ENCODE peak calls at places on chromosomes 1 and 21, in five cellular contexts. One of them, this sample, is unnamed.

GRCh38 chr1:70143052-70143659 is 62.2 kb downstream of the LRRC40 start:
- DNase-seq in HFF-Myc: peak
- DNase-seq in GM19239: no peak
- DNase-seq in effector memory CD4-positive, alpha-beta T cell: no peak
- DNase-seq in fibroblast of the aortic adventitia: peak
- DNase-seq in this sample: no peak

GRCh38 chr1:110628356-110629105 is 22.4 kb upstream of the KCNA2 start:
- DNase-seq in GM19239: no peak
- DNase-seq in HFF-Myc: no peak
- DNase-seq in fibroblast of the aortic adventitia: no peak
- DNase-seq in effector memory CD4-positive, alpha-beta T cell: no peak
- DNase-seq in this sample: no peak

GRCh38 chr1:14929547-14930223 is 223.9 kb upstream of the TMEM51 start:
- DNase-seq in effector memory CD4-positive, alpha-beta T cell: no peak
- DNase-seq in fibroblast of the aortic adventitia: peak
- DNase-seq in HFF-Myc: peak
- DNase-seq in GM19239: no peak
- DNase-seq in this sample: no peak

GRCh38 chr1:223670458-223671159 is 5.1 kb upstream of the CAPN8 start:
- DNase-seq in HFF-Myc: no peak
- DNase-seq in fibroblast of the aortic adventitia: peak
- DNase-seq in GM19239: no peak
- DNase-seq in effector memory CD4-positive, alpha-beta T cell: no peak
- DNase-seq in this sample: peak

GRCh38 chr1:159930634-159931033 is 5.3 kb upstream of the TAGLN2 start:
- DNase-seq in HFF-Myc: no peak
- DNase-seq in fibroblast of the aortic adventitia: no peak
- DNase-seq in GM19239: no peak
- DNase-seq in effector memory CD4-positive, alpha-beta T cell: no peak
- DNase-seq in this sample: no peak

GRCh38 chr1:54922040-54922761 is 35.2 kb upstream of the DHCR24 start:
- DNase-seq in HFF-Myc: no peak
- DNase-seq in fibroblast of the aortic adventitia: no peak
- DNase-seq in GM19239: no peak
- DNase-seq in effector memory CD4-positive, alpha-beta T cell: no peak
- DNase-seq in this sample: no peak

GRCh38 chr1:30757196-30757949 is at the start of gene LAPTM5:
- DNase-seq in HFF-Myc: peak
- DNase-seq in fibroblast of the aortic adventitia: peak
- DNase-seq in effector memory CD4-positive, alpha-beta T cell: peak
- DNase-seq in GM19239: no peak
- DNase-seq in this sample: no peak

GRCh38 chr1:171329251-171329650 is 15.3 kb downstream of the FMO4 start:
- DNase-seq in fibroblast of the aortic adventitia: no peak
- DNase-seq in GM19239: no peak
- DNase-seq in HFF-Myc: no peak
- DNase-seq in effector memory CD4-positive, alpha-beta T cell: no peak
- DNase-seq in this sample: no peak

GRCh38 chr1:197210426-197210825 is 57.6 kb upstream of the CRB1 start:
- DNase-seq in effector memory CD4-positive, alpha-beta T cell: no peak
- DNase-seq in fibroblast of the aortic adventitia: no peak
- DNase-seq in GM19239: no peak
- DNase-seq in HFF-Myc: no peak
- DNase-seq in this sample: no peak

GRCh38 chr1:214525535-214526019 is 25.8 kb downstream of the PTPN14 start:
- DNase-seq in fibroblast of the aortic adventitia: no peak
- DNase-seq in HFF-Myc: no peak
- DNase-seq in effector memory CD4-positive, alpha-beta T cell: no peak
- DNase-seq in GM19239: no peak
- DNase-seq in this sample: no peak

GRCh38 chr1:16075337-16076002 is 2.0 kb upstream of the FAM131C start:
- DNase-seq in fibroblast of the aortic adventitia: peak
- DNase-seq in HFF-Myc: no peak
- DNase-seq in effector memory CD4-positive, alpha-beta T cell: no peak
- DNase-seq in GM19239: no peak
- DNase-seq in this sample: no peak

GRCh38 chr1:17725084-17725718 is 29.9 kb upstream of the ACTL8 start:
- DNase-seq in fibroblast of the aortic adventitia: no peak
- DNase-seq in HFF-Myc: no peak
- DNase-seq in GM19239: no peak
- DNase-seq in effector memory CD4-positive, alpha-beta T cell: no peak
- DNase-seq in this sample: no peak

GRCh38 chr1:208868554-208868953 is 624.4 kb upstream of the PLXNA2 start:
- DNase-seq in effector memory CD4-positive, alpha-beta T cell: no peak
- DNase-seq in HFF-Myc: no peak
- DNase-seq in fibroblast of the aortic adventitia: peak
- DNase-seq in GM19239: no peak
- DNase-seq in this sample: no peak

GRCh38 chr1:39900662-39901485 is 843 bp downstream of the MYCL start:
- DNase-seq in GM19239: no peak
- DNase-seq in effector memory CD4-positive, alpha-beta T cell: no peak
- DNase-seq in fibroblast of the aortic adventitia: no peak
- DNase-seq in HFF-Myc: no peak
- DNase-seq in this sample: peak

GRCh38 chr1:231139125-231139649 is 22.7 kb upstream of the TRIM67 start:
- DNase-seq in HFF-Myc: peak
- DNase-seq in GM19239: no peak
- DNase-seq in effector memory CD4-positive, alpha-beta T cell: no peak
- DNase-seq in fibroblast of the aortic adventitia: peak
- DNase-seq in this sample: no peak

GRCh38 chr1:36352141-36352909 is 28.9 kb upstream of the EVA1B start:
- DNase-seq in HFF-Myc: no peak
- DNase-seq in effector memory CD4-positive, alpha-beta T cell: no peak
- DNase-seq in GM19239: no peak
- DNase-seq in fibroblast of the aortic adventitia: peak
- DNase-seq in this sample: no peak

GRCh38 chr1:117899801-117900200 is 29.6 kb downstream of the GDAP2 start:
- DNase-seq in HFF-Myc: no peak
- DNase-seq in GM19239: no peak
- DNase-seq in effector memory CD4-positive, alpha-beta T cell: no peak
- DNase-seq in fibroblast of the aortic adventitia: no peak
- DNase-seq in this sample: no peak

GRCh38 chr1:218943371-218943770 is 230.3 kb upstream of the LYPLAL1 start:
- DNase-seq in GM19239: no peak
- DNase-seq in HFF-Myc: no peak
- DNase-seq in effector memory CD4-positive, alpha-beta T cell: no peak
- DNase-seq in fibroblast of the aortic adventitia: no peak
- DNase-seq in this sample: no peak

GRCh38 chr1:93874025-93874651 is 4.9 kb downstream of the DNTTIP2 start:
- DNase-seq in HFF-Myc: peak
- DNase-seq in GM19239: no peak
- DNase-seq in fibroblast of the aortic adventitia: peak
- DNase-seq in effector memory CD4-positive, alpha-beta T cell: no peak
- DNase-seq in this sample: no peak

GRCh38 chr1:153058154-153058553 is 842 bp upstream of the SPRR2A start:
- DNase-seq in GM19239: no peak
- DNase-seq in fibroblast of the aortic adventitia: no peak
- DNase-seq in effector memory CD4-positive, alpha-beta T cell: no peak
- DNase-seq in HFF-Myc: no peak
- DNase-seq in this sample: no peak

GRCh38 chr1:8202182-8202905 is 115.6 kb upstream of the SLC45A1 start:
- DNase-seq in fibroblast of the aortic adventitia: peak
- DNase-seq in GM19239: no peak
- DNase-seq in effector memory CD4-positive, alpha-beta T cell: no peak
- DNase-seq in HFF-Myc: no peak
- DNase-seq in this sample: no peak

GRCh38 chr1:203117611-203118575 is 9.6 kb upstream of the ADORA1 start:
- DNase-seq in GM19239: peak
- DNase-seq in HFF-Myc: no peak
- DNase-seq in effector memory CD4-positive, alpha-beta T cell: no peak
- DNase-seq in fibroblast of the aortic adventitia: peak
- DNase-seq in this sample: peak

GRCh38 chr1:64543831-64544230 is 73.9 kb downstream of the CACHD1 start:
- DNase-seq in GM19239: no peak
- DNase-seq in HFF-Myc: no peak
- DNase-seq in fibroblast of the aortic adventitia: peak
- DNase-seq in effector memory CD4-positive, alpha-beta T cell: no peak
- DNase-seq in this sample: no peak

GRCh38 chr1:155218854-155219591 is 10.5 kb downstream of the MTX1 start:
- DNase-seq in fibroblast of the aortic adventitia: peak
- DNase-seq in HFF-Myc: no peak
- DNase-seq in effector memory CD4-positive, alpha-beta T cell: no peak
- DNase-seq in GM19239: peak
- DNase-seq in this sample: no peak

GRCh38 chr1:217977943-217978342 is 307.1 kb upstream of the RRP15 start:
- DNase-seq in GM19239: no peak
- DNase-seq in effector memory CD4-positive, alpha-beta T cell: no peak
- DNase-seq in fibroblast of the aortic adventitia: no peak
- DNase-seq in HFF-Myc: no peak
- DNase-seq in this sample: no peak

GRCh38 chr1:90510143-90510542 is 207.0 kb downstream of the BARHL2 start:
- DNase-seq in effector memory CD4-positive, alpha-beta T cell: no peak
- DNase-seq in fibroblast of the aortic adventitia: no peak
- DNase-seq in GM19239: no peak
- DNase-seq in HFF-Myc: no peak
- DNase-seq in this sample: no peak

GRCh38 chr1:21909286-21909759 is 27.8 kb downstream of the HSPG2 start:
- DNase-seq in HFF-Myc: no peak
- DNase-seq in fibroblast of the aortic adventitia: peak
- DNase-seq in effector memory CD4-positive, alpha-beta T cell: no peak
- DNase-seq in GM19239: no peak
- DNase-seq in this sample: no peak

GRCh38 chr1:63651110-63651776 is 58.0 kb downstream of the PGM1 start:
- DNase-seq in fibroblast of the aortic adventitia: peak
- DNase-seq in GM19239: no peak
- DNase-seq in HFF-Myc: no peak
- DNase-seq in effector memory CD4-positive, alpha-beta T cell: peak
- DNase-seq in this sample: no peak

GRCh38 chr21:42190492-42190875 is 28.5 kb upstream of the ABCG1 start:
- DNase-seq in HFF-Myc: no peak
- DNase-seq in GM19239: no peak
- DNase-seq in effector memory CD4-positive, alpha-beta T cell: no peak
- DNase-seq in fibroblast of the aortic adventitia: no peak
- DNase-seq in this sample: no peak

GRCh38 chr1:238558746-238559145 is 668.0 kb upstream of the ZP4 start:
- DNase-seq in fibroblast of the aortic adventitia: no peak
- DNase-seq in HFF-Myc: no peak
- DNase-seq in GM19239: no peak
- DNase-seq in effector memory CD4-positive, alpha-beta T cell: no peak
- DNase-seq in this sample: no peak

GRCh38 chr1:205598841-205599666 is 32.8 kb downstream of the ELK4 start:
- DNase-seq in effector memory CD4-positive, alpha-beta T cell: no peak
- DNase-seq in HFF-Myc: peak
- DNase-seq in fibroblast of the aortic adventitia: peak
- DNase-seq in GM19239: no peak
- DNase-seq in this sample: no peak

GRCh38 chr1:168121314-168122029 is 15.3 kb downstream of the GPR161 start:
- DNase-seq in GM19239: no peak
- DNase-seq in HFF-Myc: no peak
- DNase-seq in fibroblast of the aortic adventitia: peak
- DNase-seq in effector memory CD4-positive, alpha-beta T cell: no peak
- DNase-seq in this sample: no peak

GRCh38 chr1:47680815-47681475 is 243.1 kb downstream of the FOXD2 start:
- DNase-seq in effector memory CD4-positive, alpha-beta T cell: no peak
- DNase-seq in GM19239: no peak
- DNase-seq in fibroblast of the aortic adventitia: no peak
- DNase-seq in HFF-Myc: no peak
- DNase-seq in this sample: no peak

GRCh38 chr1:110370827-110371226 is 20.0 kb downstream of the SLC16A4 start:
- DNase-seq in fibroblast of the aortic adventitia: peak
- DNase-seq in HFF-Myc: no peak
- DNase-seq in GM19239: no peak
- DNase-seq in effector memory CD4-positive, alpha-beta T cell: no peak
- DNase-seq in this sample: no peak

GRCh38 chr1:228351850-228352249 is 54.8 kb downstream of the TRIM11 start:
- DNase-seq in HFF-Myc: no peak
- DNase-seq in effector memory CD4-positive, alpha-beta T cell: no peak
- DNase-seq in GM19239: no peak
- DNase-seq in fibroblast of the aortic adventitia: no peak
- DNase-seq in this sample: no peak

GRCh38 chr1:156675715-156676311 is 1.4 kb downstream of the NES start:
- DNase-seq in effector memory CD4-positive, alpha-beta T cell: no peak
- DNase-seq in GM19239: no peak
- DNase-seq in HFF-Myc: no peak
- DNase-seq in fibroblast of the aortic adventitia: no peak
- DNase-seq in this sample: no peak

GRCh38 chr1:179881642-179882252 is 338 bp upstream of the TOR1AIP1 start:
- DNase-seq in fibroblast of the aortic adventitia: peak
- DNase-seq in GM19239: no peak
- DNase-seq in effector memory CD4-positive, alpha-beta T cell: no peak
- DNase-seq in HFF-Myc: no peak
- DNase-seq in this sample: no peak

GRCh38 chr1:232962761-232963357 is 12.4 kb downstream of the NTPCR start:
- DNase-seq in GM19239: no peak
- DNase-seq in HFF-Myc: no peak
- DNase-seq in fibroblast of the aortic adventitia: peak
- DNase-seq in effector memory CD4-positive, alpha-beta T cell: no peak
- DNase-seq in this sample: no peak

GRCh38 chr1:15016001-15016400 is 137.5 kb upstream of the TMEM51 start:
- DNase-seq in effector memory CD4-positive, alpha-beta T cell: no peak
- DNase-seq in fibroblast of the aortic adventitia: no peak
- DNase-seq in GM19239: no peak
- DNase-seq in HFF-Myc: no peak
- DNase-seq in this sample: no peak